ENCODE peak calls at places on chromosomes 1 and 21, in four cellular contexts. R is hypothalamus, O is HCT116, C is amniotic stem cell. D is an unnamed sample.

GRCh38 chr21:40016234-40016633 is 149.0 kb downstream of the PCP4 start:
- DNase-seq in C (no peak), R (no peak), O (no peak), D (no peak)

GRCh38 chr1:7207875-7208646 is 422.8 kb downstream of the CAMTA1 start:
- DNase-seq in C (no peak), O (peak; percentile 65), R (no peak), D (peak; percentile 88)

GRCh38 chr1:201648911-201649775 is 110.2 kb downstream of the NAV1 start:
- DNase-seq in R (no peak), C (no peak), O (no peak), D (no peak)

GRCh38 chr1:157034137-157034800 is 11.3 kb downstream of the ARHGEF11 start:
- DNase-seq in R (no peak), O (no peak), C (no peak), D (peak; percentile 53)

GRCh38 chr1:241423541-241424479 is 66.8 kb upstream of the RGS7 start:
- DNase-seq in O (no peak), R (no peak), C (no peak), D (peak; percentile 90)

GRCh38 chr1:221696045-221696444 is 45.8 kb downstream of the DUSP10 start:
- DNase-seq in O (no peak), C (no peak), R (no peak), D (no peak)

GRCh38 chr1:17819129-17819802 is 64.1 kb downstream of the ACTL8 start:
- DNase-seq in R (no peak), O (no peak), C (no peak), D (no peak)

GRCh38 chr1:221637641-221638041 is 104.2 kb downstream of the DUSP10 start:
- DNase-seq in R (no peak), O (no peak), C (no peak), D (peak; percentile 70)

GRCh38 chr1:233241782-233242181 is 53.7 kb downstream of the PCNX2 start:
- DNase-seq in R (no peak), O (no peak), C (no peak), D (no peak)

GRCh38 chr1:87765686-87766085 is 437.0 kb downstream of the LMO4 start:
- DNase-seq in C (no peak), R (no peak), O (no peak), D (no peak)

GRCh38 chr1:155081472-155082300 is 3.0 kb downstream of the EFNA3 start:
- DNase-seq in O (no peak), C (no peak), R (no peak), D (peak; percentile 85)

GRCh38 chr21:45202889-45203288 is 84.8 kb downstream of the POFUT2 start:
- DNase-seq in R (no peak), O (no peak), C (no peak), D (no peak)

GRCh38 chr1:150606743-150607142 is 22.7 kb downstream of the ENSA start:
- DNase-seq in O (no peak), R (no peak), C (no peak), D (peak; percentile 16)

GRCh38 chr1:220880726-220881506 is 1.7 kb downstream of the HLX start:
- DNase-seq in R (no peak), C (no peak), O (no peak), D (no peak)

GRCh38 chr1:182080040-182080439 is 18.5 kb upstream of the ZNF648 start:
- DNase-seq in C (no peak), O (no peak), R (no peak), D (no peak)

GRCh38 chr21:43188712-43189151 is 19.9 kb downstream of the CRYAA start:
- DNase-seq in C (no peak), R (peak; percentile 10), O (no peak), D (peak; percentile 52)

GRCh38 chr1:55472784-55473183 is 257.6 kb upstream of the USP24 start:
- DNase-seq in R (no peak), O (peak; percentile 63), C (no peak), D (no peak)

GRCh38 chr1:94790246-94790645 is 29.9 kb upstream of the SLC44A3 start:
- DNase-seq in O (no peak), C (no peak), R (no peak), D (no peak)

GRCh38 chr1:230064283-230064682 is 2.8 kb upstream of the GALNT2 start:
- DNase-seq in R (no peak), C (no peak), O (no peak), D (no peak)

GRCh38 chr1:182770193-182770592 is 19.4 kb upstream of the NPL start:
- DNase-seq in C (no peak), O (no peak), R (no peak), D (no peak)

GRCh38 chr21:44024895-44025353 is 12.8 kb downstream of the TRAPPC10 start:
- DNase-seq in R (peak; percentile 20), C (no peak), O (no peak), D (peak; percentile 49)

GRCh38 chr1:119773711-119774241 is 5.1 kb upstream of the HMGCS2 start:
- DNase-seq in R (no peak), O (no peak), C (no peak), D (no peak)

GRCh38 chr21:45102391-45102932 is 28.1 kb downstream of the ADARB1 start:
- DNase-seq in C (peak; percentile 55), O (peak; percentile 26), R (no peak), D (no peak)

GRCh38 chr1:99548924-99549605 is 96.8 kb upstream of the PALMD start:
- DNase-seq in R (no peak), O (no peak), C (no peak), D (no peak)

GRCh38 chr1:237258871-237259270 is 216.9 kb downstream of the RYR2 start:
- DNase-seq in R (no peak), O (no peak), C (no peak), D (no peak)

GRCh38 chr21:33451634-33452071 is 28.1 kb downstream of the TMEM50B start:
- DNase-seq in O (no peak), C (no peak), R (no peak), D (no peak)

D was measured in posterior cingulate gyrus.